ENCODE peak calls at places on chromosomes 3 and 15, in ten cellular contexts. One of them, this sample, is unnamed. For H3K27me3, the result is how much of the 10 kb centered on the place peaks cover.

GRCh38 chr3:12948891-12949711 is 107.7 kb upstream of the RPL32 start:
- DNase-seq in stomach: no peak
- DNase-seq in lung: no peak
- DNase-seq in left lung: peak
- DNase-seq in cardiac muscle cell: peak
- DNase-seq in AG04450: no peak
- DNase-seq in small intestine: no peak
- DNase-seq in tibial artery: no peak
- DNase-seq in left ventricle myocardium inferior: no peak
- DNase-seq in CD8-positive, alpha-beta memory T cell: no peak
- DNase-seq in this sample: peak

GRCh38 chr3:151538706-151539403 is 78.0 kb upstream of the IGSF10 start:
- DNase-seq in left ventricle myocardium inferior: no peak
- DNase-seq in left lung: no peak
- DNase-seq in lung: no peak
- DNase-seq in cardiac muscle cell: peak
- DNase-seq in small intestine: no peak
- DNase-seq in CD8-positive, alpha-beta memory T cell: no peak
- DNase-seq in tibial artery: peak
- DNase-seq in AG04450: no peak
- DNase-seq in stomach: no peak
- DNase-seq in this sample: no peak

GRCh38 chr3:22319446-22319845 is 568.4 kb upstream of the ZNF385D start:
- DNase-seq in left ventricle myocardium inferior: no peak
- DNase-seq in stomach: no peak
- DNase-seq in lung: no peak
- DNase-seq in tibial artery: no peak
- DNase-seq in CD8-positive, alpha-beta memory T cell: no peak
- DNase-seq in AG04450: no peak
- DNase-seq in small intestine: no peak
- DNase-seq in left lung: no peak
- DNase-seq in cardiac muscle cell: peak
- DNase-seq in this sample: no peak

GRCh38 chr3:158152186-158152585 is 42.3 kb downstream of the RSRC1 start:
- DNase-seq in small intestine: no peak
- DNase-seq in left ventricle myocardium inferior: no peak
- DNase-seq in AG04450: no peak
- DNase-seq in tibial artery: no peak
- DNase-seq in cardiac muscle cell: peak
- DNase-seq in CD8-positive, alpha-beta memory T cell: no peak
- DNase-seq in left lung: no peak
- DNase-seq in stomach: no peak
- DNase-seq in lung: no peak
- DNase-seq in this sample: no peak

GRCh38 chr3:48564022-48564421 is 441 bp upstream of the UCN2 start:
- DNase-seq in lung: peak
- DNase-seq in stomach: peak
- DNase-seq in AG04450: no peak
- DNase-seq in left ventricle myocardium inferior: no peak
- DNase-seq in cardiac muscle cell: peak
- DNase-seq in CD8-positive, alpha-beta memory T cell: peak
- DNase-seq in left lung: peak
- DNase-seq in tibial artery: peak
- DNase-seq in small intestine: no peak
- DNase-seq in this sample: peak

GRCh38 chr3:107208100-107208499 is 169.1 kb upstream of the CCDC54 start:
- DNase-seq in tibial artery: no peak
- DNase-seq in left ventricle myocardium inferior: no peak
- DNase-seq in CD8-positive, alpha-beta memory T cell: no peak
- DNase-seq in AG04450: peak
- DNase-seq in left lung: no peak
- DNase-seq in stomach: no peak
- DNase-seq in cardiac muscle cell: peak
- DNase-seq in lung: no peak
- DNase-seq in small intestine: peak
- DNase-seq in this sample: peak

GRCh38 chr3:124410471-124410870 is 319.8 kb upstream of the UMPS start:
- DNase-seq in AG04450: no peak
- DNase-seq in lung: no peak
- DNase-seq in left ventricle myocardium inferior: no peak
- DNase-seq in small intestine: no peak
- DNase-seq in tibial artery: no peak
- DNase-seq in left lung: no peak
- DNase-seq in stomach: no peak
- DNase-seq in cardiac muscle cell: no peak
- DNase-seq in CD8-positive, alpha-beta memory T cell: no peak
- DNase-seq in this sample: no peak

GRCh38 chr15:28900892-28901586 is 15.3 kb downstream of the APBA2 start:
- DNase-seq in tibial artery: peak
- DNase-seq in small intestine: no peak
- DNase-seq in left lung: peak
- DNase-seq in AG04450: no peak
- DNase-seq in cardiac muscle cell: no peak
- DNase-seq in CD8-positive, alpha-beta memory T cell: no peak
- DNase-seq in left ventricle myocardium inferior: no peak
- DNase-seq in lung: no peak
- DNase-seq in stomach: no peak
- DNase-seq in this sample: no peak

GRCh38 chr15:25378501-25378901 is 60.3 kb downstream of the UBE3A start:
- DNase-seq in left lung: no peak
- DNase-seq in AG04450: no peak
- DNase-seq in CD8-positive, alpha-beta memory T cell: no peak
- DNase-seq in stomach: no peak
- DNase-seq in cardiac muscle cell: no peak
- DNase-seq in small intestine: no peak
- DNase-seq in tibial artery: no peak
- DNase-seq in left ventricle myocardium inferior: no peak
- DNase-seq in lung: no peak
- DNase-seq in this sample: no peak

GRCh38 chr15:49428392-49429095 is 5.5 kb downstream of the FGF7 start:
- DNase-seq in CD8-positive, alpha-beta memory T cell: no peak
- DNase-seq in left ventricle myocardium inferior: peak
- DNase-seq in tibial artery: no peak
- DNase-seq in small intestine: no peak
- DNase-seq in AG04450: no peak
- DNase-seq in left lung: no peak
- DNase-seq in stomach: no peak
- DNase-seq in lung: no peak
- DNase-seq in cardiac muscle cell: peak
- DNase-seq in this sample: no peak

GRCh38 chr3:189990826-189991225 is 129.9 kb downstream of the P3H2 start:
- DNase-seq in lung: no peak
- DNase-seq in left lung: no peak
- DNase-seq in stomach: no peak
- DNase-seq in cardiac muscle cell: no peak
- DNase-seq in CD8-positive, alpha-beta memory T cell: no peak
- DNase-seq in left ventricle myocardium inferior: no peak
- DNase-seq in tibial artery: no peak
- DNase-seq in small intestine: no peak
- DNase-seq in AG04450: no peak
- DNase-seq in this sample: no peak

GRCh38 chr3:17845026-17845425 is 102.6 kb upstream of the TBC1D5 start:
- DNase-seq in CD8-positive, alpha-beta memory T cell: no peak
- DNase-seq in tibial artery: no peak
- DNase-seq in lung: no peak
- DNase-seq in stomach: no peak
- DNase-seq in left lung: no peak
- DNase-seq in small intestine: no peak
- DNase-seq in AG04450: no peak
- DNase-seq in cardiac muscle cell: peak
- DNase-seq in left ventricle myocardium inferior: no peak
- DNase-seq in this sample: no peak

GRCh38 chr3:120418866-120419490 is 31.8 kb downstream of the FSTL1 start:
- DNase-seq in small intestine: peak
- DNase-seq in stomach: peak
- DNase-seq in cardiac muscle cell: peak
- DNase-seq in tibial artery: no peak
- DNase-seq in left ventricle myocardium inferior: peak
- DNase-seq in AG04450: no peak
- DNase-seq in lung: peak
- DNase-seq in left lung: no peak
- DNase-seq in CD8-positive, alpha-beta memory T cell: no peak
- DNase-seq in this sample: peak

GRCh38 chr15:74787251-74788041 is 5.6 kb downstream of the CSK start:
- DNase-seq in cardiac muscle cell: peak
- DNase-seq in CD8-positive, alpha-beta memory T cell: peak
- DNase-seq in left ventricle myocardium inferior: peak
- DNase-seq in small intestine: peak
- DNase-seq in tibial artery: peak
- DNase-seq in left lung: peak
- DNase-seq in AG04450: peak
- DNase-seq in stomach: peak
- DNase-seq in lung: peak
- DNase-seq in this sample: no peak

GRCh38 chr15:71145648-71146047 is 30.4 kb downstream of the THSD4 start:
- DNase-seq in lung: no peak
- DNase-seq in left lung: no peak
- DNase-seq in small intestine: no peak
- DNase-seq in cardiac muscle cell: no peak
- DNase-seq in tibial artery: no peak
- DNase-seq in left ventricle myocardium inferior: no peak
- DNase-seq in CD8-positive, alpha-beta memory T cell: no peak
- DNase-seq in stomach: no peak
- DNase-seq in AG04450: no peak
- DNase-seq in this sample: no peak

GRCh38 chr3:169623971-169624370 is 39.5 kb downstream of the MECOM start:
- DNase-seq in tibial artery: no peak
- DNase-seq in stomach: no peak
- DNase-seq in left lung: no peak
- DNase-seq in AG04450: no peak
- DNase-seq in lung: peak
- DNase-seq in left ventricle myocardium inferior: no peak
- DNase-seq in CD8-positive, alpha-beta memory T cell: no peak
- DNase-seq in small intestine: peak
- DNase-seq in cardiac muscle cell: no peak
- DNase-seq in this sample: no peak

DNA sequence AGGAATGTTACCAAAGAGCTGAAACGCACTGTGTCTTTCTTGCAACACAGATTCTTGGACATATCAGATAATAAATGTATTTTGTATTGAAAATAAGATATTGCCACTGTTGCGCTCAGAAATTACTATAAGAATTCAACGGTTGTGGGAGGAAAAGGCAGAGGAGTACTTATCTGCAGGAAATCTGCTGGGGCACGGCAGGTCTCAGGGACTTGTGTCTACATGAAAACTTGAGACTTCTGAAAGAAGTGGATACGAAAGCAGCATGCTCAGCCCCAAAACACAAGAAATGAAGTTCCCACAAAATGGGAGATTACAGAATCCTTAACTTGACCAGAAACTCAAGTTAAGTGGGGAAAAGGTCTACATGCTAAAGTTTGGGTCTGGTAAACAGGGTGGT is 86.5 kb downstream of the IGSF11 start:
- DNase-seq in CD8-positive, alpha-beta memory T cell: no peak
- DNase-seq in tibial artery: no peak
- DNase-seq in cardiac muscle cell: no peak
- DNase-seq in small intestine: no peak
- DNase-seq in left lung: no peak
- DNase-seq in lung: no peak
- DNase-seq in stomach: no peak
- DNase-seq in AG04450: no peak
- DNase-seq in left ventricle myocardium inferior: no peak
- DNase-seq in this sample: no peak
- H3K27me3 ChIP-seq in CD8-positive, alpha-beta memory T cell: under half
- H3K27me3 ChIP-seq in tibial artery: under half
- H3K27me3 ChIP-seq in cardiac muscle cell: under half
- H3K27me3 ChIP-seq in small intestine: under half
- H3K27me3 ChIP-seq in left lung: under half
- H3K27me3 ChIP-seq in lung: under half
- H3K27me3 ChIP-seq in stomach: under half
- H3K27me3 ChIP-seq in AG04450: under half
- H3K27me3 ChIP-seq in left ventricle myocardium inferior: under half
- H3K27me3 ChIP-seq in this sample: under half

GRCh38 chr15:73373221-73373620 is 4.5 kb upstream of the HCN4 start:
- DNase-seq in lung: no peak
- DNase-seq in small intestine: no peak
- DNase-seq in cardiac muscle cell: no peak
- DNase-seq in left lung: no peak
- DNase-seq in stomach: no peak
- DNase-seq in CD8-positive, alpha-beta memory T cell: no peak
- DNase-seq in tibial artery: no peak
- DNase-seq in AG04450: no peak
- DNase-seq in left ventricle myocardium inferior: no peak
- DNase-seq in this sample: no peak
- H3K27me3 ChIP-seq in lung: under half
- H3K27me3 ChIP-seq in small intestine: under half
- H3K27me3 ChIP-seq in cardiac muscle cell: under half
- H3K27me3 ChIP-seq in left lung: half or more
- H3K27me3 ChIP-seq in stomach: under half
- H3K27me3 ChIP-seq in CD8-positive, alpha-beta memory T cell: under half
- H3K27me3 ChIP-seq in tibial artery: half or more
- H3K27me3 ChIP-seq in AG04450: under half
- H3K27me3 ChIP-seq in left ventricle myocardium inferior: half or more
- H3K27me3 ChIP-seq in this sample: under half

DNA sequence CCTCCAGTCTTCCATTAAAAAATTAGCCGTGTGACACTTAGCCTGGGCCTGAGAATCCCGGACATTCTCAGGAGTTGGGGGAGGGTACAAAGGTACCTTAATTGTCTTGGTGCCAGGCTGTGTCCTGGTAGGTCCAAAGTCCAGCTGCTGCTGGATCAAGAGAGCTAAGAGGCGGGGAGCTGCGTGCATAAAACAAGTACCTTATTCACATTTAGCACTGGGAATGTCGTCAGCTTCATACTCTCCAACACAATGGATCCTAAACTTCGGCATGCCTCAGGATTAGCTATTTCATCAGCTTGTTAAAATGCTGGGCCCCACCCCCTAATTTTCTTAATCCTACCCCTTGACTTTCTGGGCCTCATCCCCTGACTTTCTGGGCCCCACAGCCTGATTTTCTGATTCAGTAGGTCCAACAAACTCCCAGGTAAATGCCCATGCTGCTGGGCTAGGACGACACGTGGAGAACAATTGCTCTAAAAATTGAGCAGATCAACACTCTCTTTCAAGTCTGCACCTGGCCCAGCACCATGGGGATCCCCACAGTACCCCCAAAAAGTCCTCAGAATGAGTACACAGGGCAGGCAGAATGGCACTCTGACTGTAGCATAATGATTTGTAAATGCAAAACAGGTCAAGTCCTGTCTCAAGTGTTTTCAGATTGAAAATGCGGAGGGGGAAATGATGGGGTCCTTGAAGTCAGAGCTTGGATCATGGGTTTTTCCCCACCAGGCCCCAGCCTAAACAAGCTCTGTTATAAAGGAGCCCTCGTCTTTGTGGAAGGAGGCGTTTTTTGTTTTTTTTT is 5.6 kb upstream of the AEN start:
- DNase-seq in AG04450: no peak
- DNase-seq in lung: no peak
- DNase-seq in stomach: peak
- DNase-seq in tibial artery: no peak
- DNase-seq in cardiac muscle cell: no peak
- DNase-seq in left lung: no peak
- DNase-seq in left ventricle myocardium inferior: no peak
- DNase-seq in small intestine: peak
- DNase-seq in CD8-positive, alpha-beta memory T cell: no peak
- DNase-seq in this sample: no peak
- H3K27me3 ChIP-seq in AG04450: under half
- H3K27me3 ChIP-seq in lung: under half
- H3K27me3 ChIP-seq in stomach: under half
- H3K27me3 ChIP-seq in tibial artery: under half
- H3K27me3 ChIP-seq in cardiac muscle cell: under half
- H3K27me3 ChIP-seq in left lung: under half
- H3K27me3 ChIP-seq in left ventricle myocardium inferior: under half
- H3K27me3 ChIP-seq in small intestine: under half
- H3K27me3 ChIP-seq in CD8-positive, alpha-beta memory T cell: under half
- H3K27me3 ChIP-seq in this sample: under half

GRCh38 chr15:39881790-39882189 is 38.3 kb downstream of the GPR176 start:
- DNase-seq in tibial artery: no peak
- DNase-seq in lung: no peak
- DNase-seq in cardiac muscle cell: peak
- DNase-seq in stomach: no peak
- DNase-seq in CD8-positive, alpha-beta memory T cell: no peak
- DNase-seq in AG04450: no peak
- DNase-seq in small intestine: no peak
- DNase-seq in left ventricle myocardium inferior: no peak
- DNase-seq in left lung: no peak
- DNase-seq in this sample: no peak
- H3K27me3 ChIP-seq in tibial artery: under half
- H3K27me3 ChIP-seq in lung: under half
- H3K27me3 ChIP-seq in cardiac muscle cell: under half
- H3K27me3 ChIP-seq in stomach: under half
- H3K27me3 ChIP-seq in CD8-positive, alpha-beta memory T cell: under half
- H3K27me3 ChIP-seq in AG04450: under half
- H3K27me3 ChIP-seq in small intestine: under half
- H3K27me3 ChIP-seq in left ventricle myocardium inferior: under half
- H3K27me3 ChIP-seq in left lung: under half
- H3K27me3 ChIP-seq in this sample: under half

This sample was measured in PC-9.